ENCODE peak calls at places on chromosomes 11 and 22, in nine cellular contexts. R is activated CD8-positive, alpha-beta memory T cell treated with anti-CD3 and anti-CD28 coated beads for 1 hour; E is non-pigmented ciliary epithelial cell; L is type B pancreatic cell; M is skeletal muscle cell; V is activated naive CD4-positive, alpha-beta T cell treated with anti-CD3 and anti-CD28 coated beads, Interleukin-2, amount 10 ng/mL, durations not matched to agents 7 days and 5 days; S is activated naive CD8-positive, alpha-beta T cell treated with anti-CD3 and anti-CD28 coated beads, Interleukin-2, amount 50 U/mL, for 24 hours; O is activated CD4-positive, alpha-beta memory T cell treated with anti-CD3 and anti-CD28 coated beads for 36 hours; F is HS-27A. H is an unnamed sample.
A peak's percentile ranks its signal among the peaks of the same experiment; 100 is the strongest.

GRCh38 chr11:11769362-11769761 is 72.4 kb upstream of the USP47 start:
- DNase-seq in V (no peak), M (no peak), L (no peak), E (no peak), O (no peak), R (no peak), F (no peak), S (no peak), H (no peak)

GRCh38 chr11:43072911-43073310 is 238.9 kb upstream of the API5 start:
- DNase-seq in F (no peak), M (no peak), S (no peak), L (no peak), E (no peak), O (no peak), V (no peak), R (no peak), H (no peak)

GRCh38 chr11:126268361-126268707 is 361 bp downstream of the SRPRA start:
- DNase-seq in M (no peak), L (no peak), E (no peak), S (no peak), R (no peak), O (no peak), V (no peak), F (no peak), H (no peak)

GRCh38 chr22:29256606-29257325 is 11.0 kb downstream of the RHBDD3 start:
- DNase-seq in E (no peak), R (no peak), F (no peak), M (no peak), O (no peak), L (no peak), S (no peak), V (no peak), H (no peak)

GRCh38 chr22:48249721-48250268 is 1487.3 kb downstream of the TBC1D22A start:
- DNase-seq in S (no peak), O (no peak), E (no peak), M (no peak), L (no peak), V (no peak), F (no peak), R (no peak), H (no peak)

GRCh38 chr22:37519268-37520195 is at the start of gene CARD10:
- DNase-seq in O (no peak), E (no peak), M (no peak), V (peak; percentile 42), R (no peak), F (no peak), S (no peak), L (no peak), H (no peak)

GRCh38 chr22:27748355-27749168 is 53.0 kb downstream of the MN1 start:
- DNase-seq in R (no peak), S (no peak), L (no peak), E (no peak), O (no peak), M (peak; percentile 36), F (no peak), V (no peak), H (no peak)

GRCh38 chr11:46119352-46120216 is 1.7 kb downstream of the PHF21A start:
- DNase-seq in M (peak; percentile 39), F (no peak), O (peak; percentile 75), V (peak; percentile 63), S (peak; percentile 57), E (no peak), L (no peak), R (no peak), H (no peak)

GRCh38 chr11:128182844-128183243 is 404.5 kb downstream of the ETS1 start:
- DNase-seq in V (no peak), E (no peak), M (no peak), R (no peak), S (no peak), L (no peak), F (no peak), O (peak; percentile 32), H (no peak)

GRCh38 chr11:57588038-57588710 is 9.3 kb upstream of the SERPING1 start:
- DNase-seq in E (no peak), R (no peak), V (no peak), S (no peak), M (no peak), O (no peak), F (no peak), L (no peak), H (no peak)

H was measured in smooth muscle cell of the brain vasculature.